ENCODE peak calls at places on chromosomes 6 and 20, in eight cellular contexts. One of them, this sample, is unnamed.

GRCh38 chr20:3669710-3670367 is 6.6 kb upstream of the GFRA4 start:
- DNase-seq in bronchial epithelial cell: no peak
- DNase-seq in kidney tubule cell: no peak
- DNase-seq in activated effector memory CD4-positive, alpha-beta T cell treated with anti-CD3 and anti-CD28 coated beads, Interleukin-2, amount 50 U/mL, for 16 hours: no peak
- DNase-seq in fibroblast of mammary gland: no peak
- DNase-seq in kidney glomerular epithelial cell: no peak
- DNase-seq in upper lobe of right lung: no peak
- DNase-seq in skeletal muscle cell: no peak
- DNase-seq in this sample: no peak

GRCh38 chr20:49951160-49951559 is 15.0 kb downstream of the RNF114 start:
- DNase-seq in bronchial epithelial cell: peak; percentile 80
- DNase-seq in kidney tubule cell: peak; percentile 56
- DNase-seq in activated effector memory CD4-positive, alpha-beta T cell treated with anti-CD3 and anti-CD28 coated beads, Interleukin-2, amount 50 U/mL, for 16 hours: no peak
- DNase-seq in fibroblast of mammary gland: peak; percentile 91
- DNase-seq in kidney glomerular epithelial cell: no peak
- DNase-seq in upper lobe of right lung: no peak
- DNase-seq in skeletal muscle cell: no peak
- DNase-seq in this sample: no peak

GRCh38 chr20:61756446-61756845 is 309.2 kb downstream of the TAF4 start:
- DNase-seq in bronchial epithelial cell: no peak
- DNase-seq in kidney tubule cell: no peak
- DNase-seq in activated effector memory CD4-positive, alpha-beta T cell treated with anti-CD3 and anti-CD28 coated beads, Interleukin-2, amount 50 U/mL, for 16 hours: no peak
- DNase-seq in fibroblast of mammary gland: no peak
- DNase-seq in kidney glomerular epithelial cell: no peak
- DNase-seq in upper lobe of right lung: no peak
- DNase-seq in skeletal muscle cell: no peak
- DNase-seq in this sample: peak; percentile 10

GRCh38 chr20:64210661-64211369 is 44.7 kb upstream of the PCMTD2 start:
- DNase-seq in bronchial epithelial cell: peak; percentile 21
- DNase-seq in kidney tubule cell: no peak
- DNase-seq in activated effector memory CD4-positive, alpha-beta T cell treated with anti-CD3 and anti-CD28 coated beads, Interleukin-2, amount 50 U/mL, for 16 hours: no peak
- DNase-seq in fibroblast of mammary gland: no peak
- DNase-seq in kidney glomerular epithelial cell: no peak
- DNase-seq in upper lobe of right lung: no peak
- DNase-seq in skeletal muscle cell: no peak
- DNase-seq in this sample: no peak

GRCh38 chr20:13325033-13325432 is 104.0 kb downstream of the ISM1 start:
- DNase-seq in bronchial epithelial cell: peak; percentile 18
- DNase-seq in kidney tubule cell: peak; percentile 56
- DNase-seq in activated effector memory CD4-positive, alpha-beta T cell treated with anti-CD3 and anti-CD28 coated beads, Interleukin-2, amount 50 U/mL, for 16 hours: no peak
- DNase-seq in fibroblast of mammary gland: peak; percentile 30
- DNase-seq in kidney glomerular epithelial cell: no peak
- DNase-seq in upper lobe of right lung: no peak
- DNase-seq in skeletal muscle cell: no peak
- DNase-seq in this sample: no peak

GRCh38 chr6:150717419-150717818 is 117.7 kb downstream of the PLEKHG1 start:
- DNase-seq in bronchial epithelial cell: peak; percentile 74
- DNase-seq in kidney tubule cell: peak; percentile 75
- DNase-seq in activated effector memory CD4-positive, alpha-beta T cell treated with anti-CD3 and anti-CD28 coated beads, Interleukin-2, amount 50 U/mL, for 16 hours: no peak
- DNase-seq in fibroblast of mammary gland: no peak
- DNase-seq in kidney glomerular epithelial cell: no peak
- DNase-seq in upper lobe of right lung: peak; percentile 69
- DNase-seq in skeletal muscle cell: no peak
- DNase-seq in this sample: peak; percentile 64

GRCh38 chr20:19815553-19815991 is 57.5 kb downstream of the RIN2 start:
- DNase-seq in bronchial epithelial cell: peak; percentile 99
- DNase-seq in kidney tubule cell: peak; percentile 97
- DNase-seq in activated effector memory CD4-positive, alpha-beta T cell treated with anti-CD3 and anti-CD28 coated beads, Interleukin-2, amount 50 U/mL, for 16 hours: no peak
- DNase-seq in fibroblast of mammary gland: peak; percentile 99
- DNase-seq in kidney glomerular epithelial cell: peak; percentile 99
- DNase-seq in upper lobe of right lung: no peak
- DNase-seq in skeletal muscle cell: peak; percentile 96
- DNase-seq in this sample: no peak

GRCh38 chr20:47506335-47506734 is 4.6 kb downstream of the NCOA3 start:
- DNase-seq in bronchial epithelial cell: no peak
- DNase-seq in kidney tubule cell: no peak
- DNase-seq in activated effector memory CD4-positive, alpha-beta T cell treated with anti-CD3 and anti-CD28 coated beads, Interleukin-2, amount 50 U/mL, for 16 hours: no peak
- DNase-seq in fibroblast of mammary gland: no peak
- DNase-seq in kidney glomerular epithelial cell: no peak
- DNase-seq in upper lobe of right lung: no peak
- DNase-seq in skeletal muscle cell: no peak
- DNase-seq in this sample: no peak

GRCh38 chr20:53806683-53807401 is 213.2 kb upstream of the ZNF217 start:
- DNase-seq in bronchial epithelial cell: no peak
- DNase-seq in kidney tubule cell: no peak
- DNase-seq in activated effector memory CD4-positive, alpha-beta T cell treated with anti-CD3 and anti-CD28 coated beads, Interleukin-2, amount 50 U/mL, for 16 hours: no peak
- DNase-seq in fibroblast of mammary gland: no peak
- DNase-seq in kidney glomerular epithelial cell: no peak
- DNase-seq in upper lobe of right lung: no peak
- DNase-seq in skeletal muscle cell: no peak
- DNase-seq in this sample: no peak

GRCh38 chr20:1075564-1075963 is 42.8 kb upstream of the PSMF1 start:
- DNase-seq in bronchial epithelial cell: no peak
- DNase-seq in kidney tubule cell: peak; percentile 44
- DNase-seq in activated effector memory CD4-positive, alpha-beta T cell treated with anti-CD3 and anti-CD28 coated beads, Interleukin-2, amount 50 U/mL, for 16 hours: no peak
- DNase-seq in fibroblast of mammary gland: no peak
- DNase-seq in kidney glomerular epithelial cell: no peak
- DNase-seq in upper lobe of right lung: no peak
- DNase-seq in skeletal muscle cell: no peak
- DNase-seq in this sample: no peak

GRCh38 chr6:169342655-169343054 is 89.0 kb upstream of the THBS2 start:
- DNase-seq in bronchial epithelial cell: peak; percentile 38
- DNase-seq in kidney tubule cell: no peak
- DNase-seq in activated effector memory CD4-positive, alpha-beta T cell treated with anti-CD3 and anti-CD28 coated beads, Interleukin-2, amount 50 U/mL, for 16 hours: no peak
- DNase-seq in fibroblast of mammary gland: no peak
- DNase-seq in kidney glomerular epithelial cell: peak; percentile 4
- DNase-seq in upper lobe of right lung: no peak
- DNase-seq in skeletal muscle cell: no peak
- DNase-seq in this sample: no peak

GRCh38 chr6:17638212-17638611 is 38.1 kb downstream of the FAM8A1 start:
- DNase-seq in bronchial epithelial cell: no peak
- DNase-seq in kidney tubule cell: no peak
- DNase-seq in activated effector memory CD4-positive, alpha-beta T cell treated with anti-CD3 and anti-CD28 coated beads, Interleukin-2, amount 50 U/mL, for 16 hours: no peak
- DNase-seq in fibroblast of mammary gland: peak; percentile 12
- DNase-seq in kidney glomerular epithelial cell: no peak
- DNase-seq in upper lobe of right lung: no peak
- DNase-seq in skeletal muscle cell: no peak
- DNase-seq in this sample: no peak

GRCh38 chr6:118912646-118913045 is 18.7 kb downstream of the ASF1A start:
- DNase-seq in bronchial epithelial cell: no peak
- DNase-seq in kidney tubule cell: no peak
- DNase-seq in activated effector memory CD4-positive, alpha-beta T cell treated with anti-CD3 and anti-CD28 coated beads, Interleukin-2, amount 50 U/mL, for 16 hours: no peak
- DNase-seq in fibroblast of mammary gland: no peak
- DNase-seq in kidney glomerular epithelial cell: no peak
- DNase-seq in upper lobe of right lung: no peak
- DNase-seq in skeletal muscle cell: no peak
- DNase-seq in this sample: no peak

GRCh38 chr20:59811681-59812171 is 121.7 kb downstream of the SYCP2 start:
- DNase-seq in bronchial epithelial cell: no peak
- DNase-seq in kidney tubule cell: peak; percentile 13
- DNase-seq in activated effector memory CD4-positive, alpha-beta T cell treated with anti-CD3 and anti-CD28 coated beads, Interleukin-2, amount 50 U/mL, for 16 hours: peak; percentile 44
- DNase-seq in fibroblast of mammary gland: no peak
- DNase-seq in kidney glomerular epithelial cell: no peak
- DNase-seq in upper lobe of right lung: no peak
- DNase-seq in skeletal muscle cell: no peak
- DNase-seq in this sample: no peak